ENCODE peak calls at places on chromosomes 16 and 17, in nine cellular contexts. D, X, M, F, B, V, W, U and Q are unnamed samples.

GRCh38 chr16:11128211-11129123 is 127.5 kb downstream of the SOCS1 start:
- DNase-seq in D (peak; percentile 70), X (peak; percentile 70), M (no peak), F (no peak), B (peak; percentile 79), V (no peak), W (no peak), U (no peak), Q (peak; percentile 34)

GRCh38 chr16:3872216-3872895 is 8.2 kb downstream of the CREBBP start:
- DNase-seq in D (no peak), X (no peak), M (no peak), F (no peak), B (no peak), V (no peak), W (no peak), U (no peak), Q (no peak)

GRCh38 chr17:76735586-76736348 is 1.4 kb downstream of the SRSF2 start:
- DNase-seq in D (no peak), X (no peak), M (no peak), F (no peak), B (no peak), V (no peak), W (peak; percentile 92), U (no peak), Q (no peak)

GRCh38 chr16:74275031-74275636 is 21.5 kb upstream of the PSMD7 start:
- DNase-seq in D (no peak), X (no peak), M (no peak), F (no peak), B (peak; percentile 28), V (no peak), W (no peak), U (no peak), Q (no peak)

GRCh38 chr16:72995151-72995881 is 52.6 kb downstream of the ZFHX3 start:
- DNase-seq in D (no peak), X (no peak), M (no peak), F (peak; percentile 87), B (no peak), V (no peak), W (no peak), U (no peak), Q (no peak)

GRCh38 chr17:31680126-31680525 is 178.9 kb downstream of the COPRS start:
- DNase-seq in D (no peak), X (no peak), M (no peak), F (peak; percentile 14), B (no peak), V (no peak), W (peak; percentile 57), U (peak; percentile 71), Q (no peak)

GRCh38 chr17:68484458-68484857 is 27.2 kb upstream of the WIPI1 start:
- DNase-seq in D (no peak), X (no peak), M (no peak), F (no peak), B (no peak), V (no peak), W (no peak), U (no peak), Q (no peak)

GRCh38 chr17:68431661-68432071 is 25.6 kb downstream of the WIPI1 start:
- DNase-seq in D (no peak), X (no peak), M (no peak), F (peak; percentile 57), B (peak; percentile 23), V (no peak), W (no peak), U (no peak), Q (no peak)

GRCh38 chr17:1511756-1512321 is 4.6 kb downstream of the INPP5K start:
- DNase-seq in D (peak; percentile 60), X (no peak), M (no peak), F (no peak), B (no peak), V (no peak), W (no peak), U (no peak), Q (peak; percentile 54)

GRCh38 chr16:49491736-49492089 is 118.1 kb downstream of the C16orf78 start:
- DNase-seq in D (no peak), X (peak; percentile 77), M (peak; percentile 21), F (no peak), B (no peak), V (peak; percentile 69), W (no peak), U (no peak), Q (peak; percentile 42)

GRCh38 chr17:42553161-42553818 is 567 bp downstream of the HSD17B1 start:
- DNase-seq in D (no peak), X (no peak), M (no peak), F (no peak), B (no peak), V (no peak), W (no peak), U (no peak), Q (peak; percentile 83)

GRCh38 chr16:82580293-82580900 is 46.4 kb upstream of the CDH13 start:
- DNase-seq in D (peak; percentile 35), X (no peak), M (no peak), F (no peak), B (no peak), V (no peak), W (no peak), U (no peak), Q (peak; percentile 68)

GRCh38 chr16:19555938-19556778 is 655 bp downstream of the VPS35L start:
- DNase-seq in D (no peak), X (no peak), M (no peak), F (peak; percentile 87), B (peak; percentile 26), V (no peak), W (no peak), U (peak; percentile 13), Q (peak; percentile 46)

GRCh38 chr17:80678621-80679020 is 134.0 kb downstream of the RPTOR start:
- DNase-seq in D (no peak), X (no peak), M (no peak), F (no peak), B (peak; percentile 91), V (no peak), W (no peak), U (no peak), Q (no peak)

GRCh38 chr17:56679767-56680422 is 86.4 kb downstream of the NOG start:
- DNase-seq in D (no peak), X (no peak), M (no peak), F (no peak), B (no peak), V (no peak), W (no peak), U (no peak), Q (no peak)
- H3K27me3 ChIP-seq in D (peaks cover 4% of the 10 kb centered on the region), X (peaks cover 3% of the 10 kb centered on the region), M (peaks cover 48% of the 10 kb centered on the region), F (peaks cover 49% of the 10 kb centered on the region), B (peaks cover 26% of the 10 kb centered on the region), V (no peaks in the 10 kb centered on the region), W (no peaks in the 10 kb centered on the region), U (peaks cover 24% of the 10 kb centered on the region), Q (no peaks in the 10 kb centered on the region)

DNA sequence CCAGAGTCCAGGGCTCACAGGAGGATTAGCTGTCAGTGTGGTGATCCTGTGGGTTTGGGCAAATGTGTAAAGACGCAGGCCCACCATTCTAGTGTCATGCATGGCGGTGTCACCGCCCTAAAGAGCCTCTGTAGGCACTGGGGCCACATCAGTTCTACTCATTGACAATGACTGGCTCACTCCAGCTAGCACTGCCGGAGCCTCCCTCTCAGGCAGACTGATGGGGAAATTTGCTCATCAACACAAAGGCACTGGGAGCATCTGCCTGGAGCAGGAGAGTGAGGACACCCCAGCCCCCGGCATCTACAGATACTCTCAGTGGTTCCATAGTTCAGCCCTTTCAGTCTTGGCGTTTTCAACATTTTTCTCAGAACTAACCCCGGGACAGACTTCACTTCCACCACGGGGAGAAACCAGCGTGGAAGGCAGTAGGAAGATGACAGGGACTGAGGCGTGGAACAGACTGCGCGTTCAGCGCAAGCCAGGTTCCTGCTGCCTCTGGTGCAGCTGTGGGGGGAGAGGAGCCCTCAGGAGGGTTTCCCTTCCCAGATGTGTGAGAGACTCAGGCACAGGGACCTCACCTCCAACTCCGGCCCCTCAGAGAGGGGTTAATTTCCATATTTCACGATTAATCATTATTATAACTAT is 256.6 kb downstream of the RBFOX3 start:
- DNase-seq in D (no peak), X (no peak), M (no peak), F (no peak), B (no peak), V (no peak), W (no peak), U (no peak), Q (no peak)
- TF ChIP-seq POLR2A in D (no peak), X (no peak), M (no peak), F (no peak), B (no peak), V (no peak), W (no peak), U (no peak), Q (no peak)

GRCh38 chr17:44982113-44982702 is 14.1 kb upstream of the C1QL1 start:
- DNase-seq in D (no peak), X (no peak), M (no peak), F (no peak), B (no peak), V (no peak), W (no peak), U (no peak), Q (no peak)
- H3K27me3 ChIP-seq in D (no peaks in the 10 kb centered on the region), X (no peaks in the 10 kb centered on the region), M (peaks cover 38% of the 10 kb centered on the region), F (peaks cover 5% of the 10 kb centered on the region), B (peaks cover 7% of the 10 kb centered on the region), V (no peaks in the 10 kb centered on the region), W (no peaks in the 10 kb centered on the region), U (peaks cover 2% of the 10 kb centered on the region), Q (no peaks in the 10 kb centered on the region)

GRCh38 chr17:57085448-57086068 is 512 bp downstream of the AKAP1 start:
- DNase-seq in D (peak; percentile 80), X (peak; percentile 84), M (peak; percentile 22), F (peak; percentile 55), B (peak; percentile 23), V (no peak), W (no peak), U (no peak), Q (peak; percentile 56)

GRCh38 chr17:57084361-57084801 is 665 bp upstream of the AKAP1 start:
- DNase-seq in D (no peak), X (no peak), M (no peak), F (no peak), B (peak; percentile 19), V (no peak), W (no peak), U (no peak), Q (no peak)

GRCh38 chr17:57088298-57088697 is 3.3 kb downstream of the AKAP1 start:
- DNase-seq in D (no peak), X (no peak), M (no peak), F (no peak), B (no peak), V (no peak), W (no peak), U (no peak), Q (no peak)

GRCh38 chr17:57086069-57086930 is 1.3 kb downstream of the AKAP1 start:
- DNase-seq in D (peak; percentile 50), X (peak; percentile 75), M (no peak), F (peak; percentile 63), B (peak; percentile 8), V (no peak), W (no peak), U (no peak), Q (peak; percentile 47)

DNA sequence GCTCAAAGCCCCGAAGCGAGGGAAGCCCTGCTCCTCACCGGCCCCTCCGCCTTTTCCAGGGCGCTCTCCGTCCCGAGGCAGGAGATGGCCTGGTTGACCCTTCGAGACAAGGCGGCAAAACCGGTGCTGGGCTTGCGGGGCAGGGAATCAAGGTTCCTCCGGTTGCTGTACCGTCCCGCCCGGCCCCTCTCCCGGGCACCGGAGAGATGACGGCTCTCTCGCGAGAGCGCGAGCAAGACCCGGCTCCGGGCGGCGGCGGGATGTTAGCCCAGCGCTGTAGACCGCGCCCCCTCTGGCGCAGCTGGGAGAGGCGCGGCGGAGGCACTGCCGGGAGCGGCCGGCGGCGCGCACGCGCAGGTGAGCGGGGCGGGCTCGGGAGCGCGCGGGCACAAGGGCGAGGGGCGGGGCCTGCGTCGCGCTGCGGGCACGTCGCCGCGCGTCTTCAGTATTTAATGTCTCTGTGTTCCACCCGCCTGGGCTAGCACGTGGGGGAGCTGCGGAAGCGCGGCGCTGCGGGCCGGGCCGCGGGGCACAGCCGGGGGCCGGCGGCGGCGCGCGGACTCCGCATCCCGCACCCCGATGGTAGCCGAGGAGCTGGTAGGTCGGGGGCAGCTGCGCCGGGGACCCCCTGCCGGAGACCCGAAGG is at the start of gene AKAP1:
- DNase-seq in D (peak; percentile 98), X (peak; percentile 98), M (peak; percentile 89), F (peak; percentile 95), B (peak; percentile 90), V (peak; percentile 96), W (peak; percentile 98), U (peak; percentile 72), Q (peak; percentile 96)
- TF ChIP-seq POLR2A in D (no peak), X (peak; percentile 98), M (peak; percentile 88), F (peak; percentile 83), B (peak; percentile 66), V (peak; percentile 92), W (peak; percentile 91), U (peak; percentile 98), Q (peak; percentile 40)